ENCODE peak calls at places on chromosomes 4 and X, in six cellular contexts. E is ovary, X is testis, I is suprapubic skin, L is K562, D is endothelial cell of umbilical vein. R is an unnamed sample.

GRCh38 chr4:3805731-3806130 is 39.5 kb downstream of the ADRA2C start:
- DNase-seq in L (no peak), E (no peak), X (no peak), I (no peak), D (no peak), R (no peak)

GRCh38 chrX:102902355-102902754 is 34.7 kb upstream of the RAB40AL start:
- DNase-seq in X (no peak), I (no peak), D (no peak), E (no peak), L (no peak), R (no peak)

GRCh38 chrX:122625821-122626220 is 558.3 kb upstream of the GRIA3 start:
- DNase-seq in L (no peak), I (no peak), X (no peak), D (no peak), E (no peak), R (no peak)

GRCh38 chrX:41823402-41823801 is 99.4 kb downstream of the GPR82 start:
- DNase-seq in I (no peak), L (no peak), E (no peak), D (no peak), X (no peak), R (no peak)

GRCh38 chr4:102612824-102613366 is 111.7 kb downstream of the NFKB1 start:
- DNase-seq in E (no peak), X (no peak), L (no peak), I (no peak), D (peak; percentile 56), R (no peak)

GRCh38 chr4:165864228-165864627 is 8.8 kb upstream of the TLL1 start:
- DNase-seq in D (peak; percentile 36), I (no peak), X (no peak), L (no peak), E (no peak), R (no peak)

GRCh38 chr4:83112678-83113428 is 1.7 kb downstream of the PLAC8 start:
- DNase-seq in X (no peak), L (no peak), I (no peak), D (no peak), E (no peak), R (no peak)

GRCh38 chr4:36177946-36178345 is 66.4 kb downstream of the ARAP2 start:
- DNase-seq in L (no peak), E (no peak), I (no peak), D (no peak), X (no peak), R (no peak)

GRCh38 chr4:186068581-186069402 is at the start of gene TLR3:
- DNase-seq in L (no peak), E (no peak), I (no peak), X (no peak), D (peak; percentile 67), R (no peak)

GRCh38 chrX:69016220-69016941 is 148.9 kb downstream of the PJA1 start:
- DNase-seq in D (peak; percentile 16), L (no peak), I (no peak), X (no peak), E (no peak), R (no peak)

GRCh38 chr4:24576276-24576675 is 8.1 kb downstream of the DHX15 start:
- DNase-seq in L (no peak), X (no peak), E (no peak), I (no peak), D (no peak), R (no peak)

GRCh38 chr4:128553665-128554515 is 255.6 kb upstream of the JADE1 start:
- DNase-seq in L (no peak), D (peak; percentile 68), X (no peak), E (no peak), I (no peak), R (no peak)

GRCh38 chr4:85901500-85901899 is 426.6 kb downstream of the ARHGAP24 start:
- DNase-seq in X (no peak), D (no peak), E (no peak), I (no peak), L (no peak), R (no peak)

DNA sequence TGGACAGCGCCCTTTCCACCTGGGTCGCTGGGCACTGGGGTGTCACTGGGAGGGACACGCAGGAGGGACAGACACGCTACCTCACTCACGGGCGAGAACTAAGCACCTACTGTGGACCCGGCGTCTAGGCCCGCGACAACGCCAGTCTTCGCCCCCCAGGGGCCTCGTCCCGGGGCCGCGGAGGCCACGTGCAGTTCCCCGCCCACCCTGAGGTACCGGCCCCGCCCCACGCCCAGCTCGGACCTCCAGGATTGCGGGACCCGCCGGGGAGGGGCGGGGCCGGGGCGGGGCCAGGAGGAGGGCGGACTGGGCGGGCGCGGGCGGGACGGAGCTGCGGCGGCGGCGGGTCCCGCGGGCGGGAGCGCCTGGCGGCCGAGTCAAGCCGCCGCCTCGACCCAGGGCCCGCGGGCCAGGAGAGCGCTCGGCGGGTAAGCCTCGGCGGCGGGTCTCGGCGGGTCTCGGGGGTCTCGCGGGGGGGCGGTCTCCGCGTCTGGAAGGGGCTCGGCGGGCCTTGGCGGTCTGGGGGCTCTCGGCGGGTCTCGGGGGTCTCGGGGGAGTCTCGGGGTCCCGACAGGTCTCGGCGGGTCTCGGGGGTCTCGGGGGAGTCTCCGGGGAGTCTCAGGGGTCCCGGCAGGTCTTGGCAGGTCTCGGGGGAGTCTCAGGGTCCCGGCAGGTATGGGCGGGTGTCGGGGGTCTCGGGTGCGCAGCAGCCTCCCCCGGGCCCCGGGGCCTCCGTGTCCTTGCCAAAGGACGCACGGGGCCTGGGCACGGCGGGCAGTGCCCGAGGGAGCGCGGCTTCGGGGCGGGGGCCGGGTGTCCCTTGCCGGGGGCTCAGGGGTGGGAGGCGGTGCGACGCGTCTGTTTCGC is at the start of gene SH3BP2:
- DNase-seq in X (peak; percentile 85), E (peak; percentile 81), L (peak; percentile 93), D (peak; percentile 69), I (peak; percentile 88), R (no peak)
- TF ChIP-seq POLR2A in X (no peak), E (no peak), L (no peak), D (peak; percentile 23), I (no peak), R (no peak)

GRCh38 chr4:38003102-38003501 is 42.9 kb downstream of the PTTG2 start:
- DNase-seq in X (no peak), D (no peak), I (no peak), E (no peak), L (no peak), R (no peak)

GRCh38 chr4:38005637-38006036 is 45.4 kb downstream of the PTTG2 start:
- DNase-seq in L (no peak), X (no peak), I (no peak), D (no peak), E (no peak), R (no peak)

GRCh38 chr4:38004062-38004461 is 43.9 kb downstream of the PTTG2 start:
- DNase-seq in D (no peak), E (no peak), I (no peak), L (no peak), X (no peak), R (no peak)

GRCh38 chr4:38003628-38004027 is 43.4 kb downstream of the PTTG2 start:
- DNase-seq in L (no peak), I (no peak), D (no peak), E (no peak), X (no peak), R (no peak)

DNA sequence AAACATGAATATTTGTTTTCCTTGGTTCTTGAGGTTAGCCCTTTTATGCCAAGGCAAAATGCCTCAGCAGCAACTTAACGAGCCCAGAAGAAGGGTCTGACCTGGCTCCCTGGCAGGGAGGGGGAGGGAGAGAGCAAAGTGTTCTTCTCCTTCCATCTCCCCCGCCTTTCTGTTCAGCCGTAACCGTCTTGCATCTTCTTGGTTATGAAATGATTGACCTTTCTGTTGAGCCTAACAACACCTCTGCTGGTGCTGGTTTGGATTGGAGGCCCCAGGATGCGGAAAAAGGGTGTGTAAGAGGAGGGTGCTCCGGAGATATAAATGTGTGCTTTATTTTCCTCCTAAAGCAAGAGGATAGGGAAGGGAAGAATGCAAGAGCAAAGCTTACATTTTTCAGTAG is 44.7 kb downstream of the PTTG2 start:
- DNase-seq in D (no peak), L (no peak), E (no peak), I (no peak), X (peak; percentile 35), R (no peak)
- H3K4me1 ChIP-seq in D (no peaks in the 10 kb centered on the region), L (no peaks in the 10 kb centered on the region), E (peaks cover 12% of the 10 kb centered on the region), I (no peaks in the 10 kb centered on the region), X (peaks cover 21% of the 10 kb centered on the region), R (peaks cover 40% of the 10 kb centered on the region)

GRCh38 chr4:154526151-154526550 is 24.0 kb downstream of the PLRG1 start:
- DNase-seq in L (no peak), X (no peak), E (no peak), I (no peak), D (no peak), R (no peak)
- H3K27ac ChIP-seq in L (no peak overlapping the region), X (no peak overlapping the region), E (no peak overlapping the region), I (no peak overlapping the region), D (no peak overlapping the region), R (no peak overlapping the region)

DNA sequence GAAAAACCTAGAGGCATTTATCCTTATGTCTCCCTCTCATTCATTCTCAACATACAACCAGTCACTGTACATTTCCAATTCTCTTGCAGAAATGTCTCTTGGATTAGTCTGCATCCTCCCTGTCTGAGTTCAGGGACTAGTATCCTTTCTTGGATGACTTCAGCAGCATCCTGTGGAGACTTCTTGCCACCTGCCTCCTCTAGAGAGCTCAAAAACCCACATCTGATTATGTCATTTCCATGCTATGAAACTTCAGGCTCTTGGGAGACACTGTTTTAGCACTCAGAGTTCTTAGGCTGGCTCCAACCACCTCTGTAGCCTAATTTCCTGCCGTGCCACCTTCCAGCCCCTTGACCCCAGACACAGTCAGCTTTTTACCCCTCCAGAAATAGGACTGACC is 515.1 kb upstream of the DIPK2B start:
- DNase-seq in X (no peak), D (peak; percentile 53), E (no peak), L (no peak), I (no peak), R (no peak)
- TF ChIP-seq POLR2A in X (no peak), D (no peak), E (no peak), L (no peak), I (no peak), R (no peak)

GRCh38 chr4:40452490-40452813 is 117.3 kb downstream of the CHRNA9 start:
- DNase-seq in E (no peak), I (no peak), D (no peak), X (no peak), L (no peak), R (no peak)

GRCh38 chr4:40454816-40455215 is 119.7 kb downstream of the CHRNA9 start:
- DNase-seq in I (no peak), X (no peak), E (no peak), L (no peak), D (no peak), R (no peak)

GRCh38 chr4:40453912-40454311 is 118.8 kb downstream of the CHRNA9 start:
- DNase-seq in X (no peak), E (no peak), L (no peak), D (no peak), I (no peak), R (no peak)

GRCh38 chr4:40458109-40458508 is 123.0 kb downstream of the CHRNA9 start:
- DNase-seq in L (no peak), D (no peak), E (no peak), I (no peak), X (no peak), R (no peak)

GRCh38 chr4:40455340-40455902 is 120.3 kb downstream of the CHRNA9 start:
- DNase-seq in E (no peak), I (no peak), L (no peak), D (no peak), X (no peak), R (no peak)
- H3K4me1 ChIP-seq in E (peaks cover 2% of the 10 kb centered on the region), I (no peaks in the 10 kb centered on the region), L (no peaks in the 10 kb centered on the region), D (no peaks in the 10 kb centered on the region), X (no peaks in the 10 kb centered on the region), R (peaks cover 6% of the 10 kb centered on the region)

DNA sequence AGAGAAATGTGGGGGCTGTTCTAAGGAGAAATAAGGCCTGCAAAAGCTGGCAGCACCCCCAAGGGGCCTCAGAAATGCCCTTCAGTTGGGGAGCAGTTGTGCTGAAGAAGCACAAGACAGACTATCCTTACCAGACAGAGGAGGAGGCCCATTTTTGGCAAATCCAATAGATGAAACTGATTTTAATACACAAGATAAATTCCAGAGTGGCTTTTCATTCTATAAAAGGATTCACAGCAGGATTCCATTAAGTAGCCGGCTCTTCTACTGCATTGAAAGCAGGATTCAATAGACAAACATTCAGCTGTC is 8.1 kb downstream of the SEPTIN6 start:
- DNase-seq in I (no peak), L (no peak), X (no peak), E (no peak), D (no peak), R (no peak)
- H3K27ac ChIP-seq in I (peak overlapping the region; percentile 72), L (peak overlapping the region; percentile 89), X (peak overlapping the region; percentile 68), E (no peak overlapping the region), D (peak overlapping the region; percentile 78), R (peak overlapping the region; percentile 82)

R was measured in esophagus squamous epithelium.